ENCODE peak calls at places on chromosomes 13 and 19, in six cellular contexts. E, L, G, Z, X and O are unnamed samples.

GRCh38 chr19:10888421-10888866 is 17.1 kb downstream of the CARM1 start:
- DNase-seq in E (no peak), L (no peak), G (no peak), Z (no peak), X (no peak), O (no peak)

GRCh38 chr19:17089238-17089637 is 13.7 kb downstream of the MYO9B start:
- DNase-seq in E (no peak), L (peak), G (no peak), Z (no peak), X (no peak), O (no peak)

GRCh38 chr13:114002009-114002544 is 28.2 kb upstream of the C13orf46 start:
- DNase-seq in E (no peak), L (no peak), G (no peak), Z (no peak), X (no peak), O (no peak)

GRCh38 chr19:46090444-46090843 is 34.0 kb downstream of the IGFL3 start:
- DNase-seq in E (no peak), L (no peak), G (no peak), Z (no peak), X (no peak), O (no peak)

GRCh38 chr13:73984201-73984600 is 150.0 kb downstream of the KLF12 start:
- DNase-seq in E (no peak), L (no peak), G (no peak), Z (no peak), X (no peak), O (no peak)

GRCh38 chr19:13195678-13196077 is 45.5 kb downstream of the IER2 start:
- DNase-seq in E (peak), L (no peak), G (no peak), Z (peak), X (peak), O (peak)

GRCh38 chr13:31248361-31248760 is 48.6 kb downstream of the B3GLCT start:
- DNase-seq in E (no peak), L (no peak), G (no peak), Z (no peak), X (no peak), O (no peak)

GRCh38 chr13:83940742-83941141 is 58.5 kb upstream of the SLITRK1 start:
- DNase-seq in E (no peak), L (peak), G (no peak), Z (no peak), X (no peak), O (no peak)

GRCh38 chr13:36033035-36033434 is 98.1 kb downstream of the DCLK1 start:
- DNase-seq in E (no peak), L (no peak), G (no peak), Z (no peak), X (no peak), O (no peak)

GRCh38 chr19:38434549-38435051 is 1.1 kb downstream of the RYR1 start:
- DNase-seq in E (no peak), L (no peak), G (no peak), Z (no peak), X (no peak), O (no peak)

GRCh38 chr19:16375157-16375935 is 50.7 kb downstream of the KLF2 start:
- DNase-seq in E (no peak), L (no peak), G (no peak), Z (no peak), X (no peak), O (no peak)

GRCh38 chr13:30063892-30064291 is 213.5 kb upstream of the UBL3 start:
- DNase-seq in E (no peak), L (no peak), G (no peak), Z (no peak), X (no peak), O (no peak)

GRCh38 chr19:811511-812048 is 10.2 kb downstream of the PLPPR3 start:
- DNase-seq in E (no peak), L (no peak), G (no peak), Z (no peak), X (no peak), O (no peak)

GRCh38 chr19:48739835-48740704 is at the start of gene RASIP1:
- DNase-seq in E (no peak), L (no peak), G (no peak), Z (no peak), X (no peak), O (peak)

GRCh38 chr13:32594339-32594738 is 8.1 kb downstream of the PDS5B start:
- DNase-seq in E (no peak), L (peak), G (no peak), Z (no peak), X (no peak), O (no peak)

GRCh38 chr13:62250501-62251175 is 835.0 kb upstream of the PCDH20 start:
- DNase-seq in E (no peak), L (peak), G (no peak), Z (no peak), X (no peak), O (no peak)

GRCh38 chr19:29616541-29616940 is 10.5 kb downstream of the POP4 start:
- DNase-seq in E (no peak), L (no peak), G (no peak), Z (no peak), X (no peak), O (no peak)

GRCh38 chr19:47107953-47108746 is 5.4 kb downstream of the ZC3H4 start:
- DNase-seq in E (no peak), L (no peak), G (no peak), Z (no peak), X (no peak), O (no peak)

GRCh38 chr19:400976-401835 is 7.7 kb downstream of the C2CD4C start:
- DNase-seq in E (no peak), L (no peak), G (no peak), Z (no peak), X (no peak), O (no peak)

GRCh38 chr19:38321646-38322323 is 2.1 kb downstream of the KCNK6 start:
- DNase-seq in E (no peak), L (peak), G (no peak), Z (no peak), X (no peak), O (no peak)

GRCh38 chr13:49938921-49939320 is 2.8 kb upstream of the SPRYD7 start:
- DNase-seq in E (no peak), L (no peak), G (no peak), Z (no peak), X (no peak), O (no peak)

GRCh38 chr19:21483589-21484170 is 21.7 kb upstream of the ZNF429 start:
- DNase-seq in E (peak), L (peak), G (no peak), Z (peak), X (peak), O (peak)

GRCh38 chr13:44336934-44337333 is 36.7 kb upstream of the SERP2 start:
- DNase-seq in E (no peak), L (no peak), G (no peak), Z (no peak), X (no peak), O (no peak)

GRCh38 chr19:42120276-42121010 is 11.8 kb downstream of the POU2F2 start:
- DNase-seq in E (no peak), L (no peak), G (no peak), Z (no peak), X (no peak), O (no peak)

GRCh38 chr19:1837625-1838105 is 10.6 kb downstream of the REXO1 start:
- DNase-seq in E (peak), L (peak), G (peak), Z (peak), X (no peak), O (peak)

GRCh38 chr13:51626749-51627148 is 42.5 kb downstream of the WDFY2 start:
- DNase-seq in E (no peak), L (no peak), G (no peak), Z (no peak), X (no peak), O (no peak)

GRCh38 chr19:39968789-39969188 is 2.2 kb upstream of the PSMC4 start:
- DNase-seq in E (no peak), L (no peak), G (no peak), Z (no peak), X (no peak), O (no peak)